ENCODE peak calls at places on chromosomes 1 and 21, in seven cellular contexts. Y is substantia nigra; Z is CD4-positive, alpha-beta memory T cell; P is CD4-positive, alpha-beta T cell; D is heart right ventricle; J is IMR-90; B is brain microvascular endothelial cell. H is an unnamed sample.
A peak's percentile ranks its signal among the peaks of the same experiment; 100 is the strongest.

GRCh38 chr1:33170351-33171274 is 11.2 kb downstream of the TRIM62 start:
- DNase-seq in Y (peak; percentile 13), Z (no peak), P (no peak), D (peak; percentile 68), J (no peak), B (no peak), H (no peak)

GRCh38 chr1:202998836-202999750 is 8.1 kb upstream of the TMEM183A start:
- DNase-seq in Y (no peak), Z (peak; percentile 69), P (peak; percentile 57), D (no peak), J (peak; percentile 52), B (peak; percentile 62), H (no peak)

GRCh38 chr1:109528296-109528695 is 11.4 kb upstream of the GPR61 start:
- DNase-seq in Y (no peak), Z (no peak), P (no peak), D (no peak), J (no peak), B (no peak), H (no peak)

GRCh38 chr1:11316701-11317100 is 43.7 kb downstream of the UBIAD1 start:
- DNase-seq in Y (no peak), Z (no peak), P (no peak), D (no peak), J (no peak), B (no peak), H (peak; percentile 84)

GRCh38 chr21:31647650-31648049 is 11.8 kb upstream of the SOD1 start:
- DNase-seq in Y (no peak), Z (no peak), P (no peak), D (no peak), J (no peak), B (no peak), H (no peak)

GRCh38 chr1:119968068-119968492 is 71.8 kb upstream of the ADAM30 start:
- DNase-seq in Y (no peak), Z (peak; percentile 55), P (peak; percentile 76), D (peak; percentile 39), J (peak; percentile 52), B (peak; percentile 45), H (no peak)

GRCh38 chr21:35905973-35906357 is 154.4 kb downstream of the SETD4 start:
- DNase-seq in Y (no peak), Z (no peak), P (no peak), D (no peak), J (no peak), B (no peak), H (no peak)

GRCh38 chr21:43600642-43601397 is 58.5 kb downstream of the HSF2BP start:
- DNase-seq in Y (no peak), Z (no peak), P (no peak), D (no peak), J (peak; percentile 95), B (peak; percentile 93), H (peak; percentile 53)

GRCh38 chr1:43522776-43523480 is 7.8 kb upstream of the PTPRF start:
- DNase-seq in Y (no peak), Z (no peak), P (no peak), D (no peak), J (peak; percentile 93), B (peak; percentile 57), H (peak; percentile 90)

GRCh38 chr1:220213381-220213983 is 58.8 kb downstream of the RAB3GAP2 start:
- DNase-seq in Y (no peak), Z (no peak), P (no peak), D (no peak), J (no peak), B (no peak), H (no peak)

GRCh38 chr1:87410771-87411170 is 82.1 kb downstream of the LMO4 start:
- DNase-seq in Y (peak; percentile 70), Z (no peak), P (no peak), D (peak; percentile 31), J (peak; percentile 17), B (no peak), H (no peak)

GRCh38 chr1:7579016-7579415 is 192.1 kb upstream of the VAMP3 start:
- DNase-seq in Y (no peak), Z (no peak), P (no peak), D (no peak), J (no peak), B (no peak), H (no peak)

GRCh38 chr1:115906627-115907026 is 65.7 kb upstream of the NHLH2 start:
- DNase-seq in Y (no peak), Z (no peak), P (no peak), D (no peak), J (no peak), B (no peak), H (peak; percentile 29)

GRCh38 chr1:182569939-182570610 is 19.0 kb downstream of the RNASEL start:
- DNase-seq in Y (no peak), Z (no peak), P (no peak), D (no peak), J (no peak), B (no peak), H (no peak)

GRCh38 chr1:82161651-82162238 is 361.0 kb downstream of the ADGRL2 start:
- DNase-seq in Y (no peak), Z (no peak), P (no peak), D (no peak), J (no peak), B (no peak), H (no peak)

DNA sequence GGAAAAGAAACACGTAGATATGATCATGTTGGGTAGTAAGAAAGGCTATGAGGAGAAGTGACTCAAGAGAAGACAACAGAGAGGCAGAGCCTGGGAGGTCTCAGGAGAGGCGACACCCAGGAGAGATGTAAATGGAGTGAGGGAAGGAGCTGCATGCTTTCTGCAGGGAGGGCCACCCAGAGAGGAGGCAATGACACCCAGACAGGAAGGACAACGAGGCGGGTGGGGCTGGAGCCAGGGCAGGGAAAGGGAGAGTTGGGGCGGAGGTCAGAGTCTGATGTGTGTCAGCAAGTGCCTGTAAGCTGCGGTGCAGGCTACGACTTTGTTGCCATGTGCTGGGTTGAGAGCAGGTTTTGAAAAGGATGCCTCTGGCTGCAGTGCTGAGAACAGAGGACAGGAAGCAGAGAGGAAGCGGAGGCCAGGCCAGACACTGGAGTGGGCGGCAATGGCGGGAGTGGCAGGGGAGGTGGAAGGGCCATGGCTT is 31.3 kb downstream of the SLC1A7 start:
- DNase-seq in Y (no peak), Z (no peak), P (no peak), D (no peak), J (peak; percentile 18), B (no peak), H (no peak)
- H3K27ac ChIP-seq in Y (no peak overlapping the region), Z (no peak overlapping the region), P (no peak overlapping the region), D (peak overlapping the region; percentile 35), J (peak overlapping the region; percentile 3), B (peak overlapping the region; percentile 49), H (no peak overlapping the region)

GRCh38 chr1:14363191-14363590 is 235.3 kb upstream of the KAZN start:
- DNase-seq in Y (no peak), Z (no peak), P (no peak), D (no peak), J (no peak), B (no peak), H (no peak)
- H3K27ac ChIP-seq in Y (no peak overlapping the region), Z (no peak overlapping the region), P (no peak overlapping the region), D (peak overlapping the region; percentile 19), J (no peak overlapping the region), B (no peak overlapping the region), H (no peak overlapping the region)

GRCh38 chr1:81155131-81155530 is 645.6 kb upstream of the ADGRL2 start:
- DNase-seq in Y (no peak), Z (no peak), P (no peak), D (no peak), J (peak; percentile 85), B (peak; percentile 64), H (no peak)

GRCh38 chr1:81160696-81161095 is 640.0 kb upstream of the ADGRL2 start:
- DNase-seq in Y (no peak), Z (no peak), P (no peak), D (no peak), J (no peak), B (no peak), H (no peak)

GRCh38 chr1:81157686-81158085 is 643.0 kb upstream of the ADGRL2 start:
- DNase-seq in Y (no peak), Z (no peak), P (no peak), D (no peak), J (no peak), B (no peak), H (no peak)

DNA sequence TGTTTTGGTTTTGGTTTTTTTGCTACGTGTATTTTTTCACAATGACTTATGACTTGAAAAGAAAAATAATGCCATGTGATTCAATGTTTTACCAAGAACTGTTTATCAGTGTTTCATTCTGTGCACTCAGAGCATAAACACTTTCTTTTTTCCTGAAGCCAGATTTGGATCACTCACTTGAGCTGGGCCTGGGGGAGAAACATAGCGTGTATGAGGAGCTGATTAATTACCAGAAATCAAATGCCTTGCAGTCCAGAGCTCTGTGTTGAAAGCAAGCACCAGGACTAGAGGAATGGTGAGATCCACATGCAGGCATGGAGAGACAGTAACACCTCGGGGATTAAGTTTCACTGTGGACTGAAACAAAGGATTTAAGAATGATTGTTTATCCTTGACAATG is 642.1 kb upstream of the ADGRL2 start:
- DNase-seq in Y (no peak), Z (no peak), P (no peak), D (no peak), J (peak; percentile 75), B (peak; percentile 25), H (no peak)
- H3K27ac ChIP-seq in Y (no peak overlapping the region), Z (no peak overlapping the region), P (no peak overlapping the region), D (no peak overlapping the region), J (peak overlapping the region; percentile 82), B (peak overlapping the region; percentile 49), H (no peak overlapping the region)

GRCh38 chr1:246622035-246622652 is 55.9 kb downstream of the CNST start:
- DNase-seq in Y (no peak), Z (no peak), P (no peak), D (no peak), J (peak; percentile 60), B (no peak), H (no peak)

GRCh38 chr1:246618240-246618639 is 52.0 kb downstream of the CNST start:
- DNase-seq in Y (no peak), Z (no peak), P (no peak), D (no peak), J (no peak), B (no peak), H (no peak)

GRCh38 chr1:246613131-246613758 is 47.0 kb downstream of the CNST start:
- DNase-seq in Y (no peak), Z (no peak), P (no peak), D (no peak), J (no peak), B (no peak), H (no peak)

GRCh38 chr1:246617156-246617555 is 50.9 kb downstream of the CNST start:
- DNase-seq in Y (no peak), Z (no peak), P (no peak), D (no peak), J (peak; percentile 20), B (no peak), H (no peak)

DNA sequence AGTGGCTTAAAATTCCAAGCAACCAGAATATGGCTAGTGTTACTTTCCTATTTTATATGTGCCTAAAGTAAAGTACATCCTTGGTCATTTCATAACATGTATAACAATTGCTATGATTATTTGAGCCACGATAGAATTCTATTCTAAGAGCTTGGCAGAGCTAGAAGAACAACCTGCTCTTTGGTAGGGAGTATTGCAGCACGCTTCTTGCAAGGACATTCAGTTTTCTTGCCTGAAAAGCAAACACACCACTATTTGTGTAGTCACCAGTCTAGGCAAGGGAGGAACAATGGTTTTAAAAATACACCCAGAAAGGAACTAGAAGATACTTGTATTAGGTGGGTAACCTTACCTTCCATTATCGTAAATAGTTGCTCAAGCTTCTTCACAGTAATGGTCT is 51.5 kb downstream of the CNST start:
- DNase-seq in Y (no peak), Z (no peak), P (no peak), D (no peak), J (no peak), B (no peak), H (no peak)
- H3K27ac ChIP-seq in Y (no peak overlapping the region), Z (no peak overlapping the region), P (no peak overlapping the region), D (peak overlapping the region; percentile 33), J (no peak overlapping the region), B (no peak overlapping the region), H (no peak overlapping the region)

H was measured in epithelial cell of prostate.